ENCODE peak calls at places on chromosomes 2 and 18, in ten cellular contexts. B is endothelial cell of umbilical vein, Z is GM12878, F is fibroblast of lung, K is neuronal stem cell, L is IMR-90, J is GM23248, Q is MM.1S, D is mammary epithelial cell, Y is neural progenitor cell. A is an unnamed sample.
A peak's percentile ranks its signal among the peaks of the same experiment; 100 is the strongest.

GRCh38 chr18:45978084-45978483 is 11.0 kb upstream of the EPG5 start:
- DNase-seq in B (no peak), Z (no peak), F (no peak), K (no peak), L (no peak), J (no peak), Q (no peak), D (peak; percentile 55), Y (no peak), A (peak; percentile 82)

GRCh38 chr2:98478861-98479770 is 34.5 kb downstream of the INPP4A start:
- DNase-seq in B (no peak), Z (no peak), F (no peak), K (no peak), L (no peak), J (no peak), Q (peak; percentile 47), D (peak; percentile 74), Y (no peak), A (no peak)

GRCh38 chr18:48841381-48842258 is 109.1 kb downstream of the SMAD7 start:
- DNase-seq in B (peak; percentile 61), Z (no peak), F (peak; percentile 74), K (no peak), L (peak; percentile 57), J (peak; percentile 77), Q (no peak), D (no peak), Y (no peak), A (no peak)

GRCh38 chr2:46256563-46257142 is 40.6 kb upstream of the EPAS1 start:
- DNase-seq in B (peak; percentile 28), Z (no peak), F (no peak), K (no peak), L (no peak), J (no peak), Q (no peak), D (no peak), Y (no peak), A (no peak)

GRCh38 chr2:126885701-126886121 is 13.0 kb upstream of the TEX51 start:
- DNase-seq in B (no peak), Z (no peak), F (peak; percentile 72), K (no peak), L (peak; percentile 28), J (peak; percentile 37), Q (no peak), D (no peak), Y (no peak), A (peak; percentile 66)

GRCh38 chr18:45416168-45416567 is 199.1 kb upstream of the SLC14A2 start:
- DNase-seq in B (no peak), Z (no peak), F (no peak), K (no peak), L (no peak), J (no peak), Q (no peak), D (peak; percentile 32), Y (peak; percentile 16), A (no peak)

GRCh38 chr2:233080836-233081229 is 20.7 kb downstream of the INPP5D start:
- DNase-seq in B (no peak), Z (no peak), F (no peak), K (no peak), L (no peak), J (no peak), Q (no peak), D (no peak), Y (no peak), A (no peak)

GRCh38 chr2:173881466-173881865 is 83.7 kb downstream of the SP3 start:
- DNase-seq in B (peak; percentile 49), Z (no peak), F (peak; percentile 62), K (no peak), L (peak; percentile 7), J (no peak), Q (no peak), D (no peak), Y (no peak), A (no peak)

GRCh38 chr2:206004004-206004693 is 81.8 kb downstream of the INO80D start:
- DNase-seq in B (no peak), Z (no peak), F (no peak), K (peak; percentile 17), L (peak; percentile 18), J (no peak), Q (no peak), D (no peak), Y (peak; percentile 80), A (peak; percentile 91)

GRCh38 chr2:240467659-240468299 is 32.3 kb downstream of the GPC1 start:
- DNase-seq in B (no peak), Z (no peak), F (no peak), K (no peak), L (no peak), J (no peak), Q (no peak), D (no peak), Y (no peak), A (peak; percentile 58)

GRCh38 chr2:46841621-46842020 is 74.0 kb downstream of the MCFD2 start:
- DNase-seq in B (no peak), Z (no peak), F (no peak), K (no peak), L (no peak), J (no peak), Q (no peak), D (no peak), Y (no peak), A (no peak)

GRCh38 chr2:105404736-105405135 is 5.9 kb upstream of the FHL2 start:
- DNase-seq in B (peak; percentile 16), Z (no peak), F (no peak), K (no peak), L (no peak), J (peak; percentile 43), Q (no peak), D (no peak), Y (no peak), A (no peak)

GRCh38 chr2:74558284-74559230 is 4.0 kb downstream of the DOK1 start:
- DNase-seq in B (no peak), Z (no peak), F (no peak), K (no peak), L (no peak), J (peak; percentile 7), Q (no peak), D (no peak), Y (no peak), A (peak; percentile 39)

GRCh38 chr2:160039166-160039903 is 23.1 kb downstream of the PLA2R1 start:
- DNase-seq in B (peak; percentile 100), Z (no peak), F (peak; percentile 81), K (no peak), L (peak; percentile 45), J (no peak), Q (no peak), D (peak; percentile 26), Y (no peak), A (no peak)

GRCh38 chr2:112787294-112787693 is 3.0 kb upstream of the IL1A start:
- DNase-seq in B (peak; percentile 55), Z (no peak), F (no peak), K (no peak), L (no peak), J (no peak), Q (no peak), D (no peak), Y (no peak), A (no peak)

GRCh38 chr2:12428324-12428723 is 288.4 kb upstream of the TRIB2 start:
- DNase-seq in B (no peak), Z (no peak), F (peak; percentile 90), K (no peak), L (peak; percentile 53), J (no peak), Q (no peak), D (no peak), Y (peak; percentile 20), A (peak; percentile 77)

GRCh38 chr18:40293311-40293710 is 1661.7 kb upstream of the PIK3C3 start:
- DNase-seq in B (no peak), Z (no peak), F (peak; percentile 65), K (no peak), L (no peak), J (peak; percentile 22), Q (no peak), D (peak; percentile 0), Y (peak; percentile 44), A (no peak)

GRCh38 chr2:177553176-177553909 is 160.8 kb downstream of the AGPS start:
- DNase-seq in B (no peak), Z (no peak), F (no peak), K (no peak), L (peak; percentile 28), J (peak; percentile 76), Q (no peak), D (peak; percentile 58), Y (no peak), A (no peak)

GRCh38 chr2:20563251-20563650 is 87.6 kb downstream of the HS1BP3 start:
- DNase-seq in B (no peak), Z (no peak), F (no peak), K (no peak), L (no peak), J (no peak), Q (no peak), D (no peak), Y (no peak), A (no peak)
- H3K4me1 ChIP-seq in B (peaks cover 26% of the 10 kb centered on the region), Z (peaks cover 8% of the 10 kb centered on the region), F (peaks cover 26% of the 10 kb centered on the region), K (peaks cover 37% of the 10 kb centered on the region), L (peaks cover 22% of the 10 kb centered on the region), J (peaks cover 23% of the 10 kb centered on the region), Q (peaks cover 14% of the 10 kb centered on the region), D (peaks cover 25% of the 10 kb centered on the region), Y (peaks cover 16% of the 10 kb centered on the region), A (no peaks in the 10 kb centered on the region)

GRCh38 chr18:1604751-1605150 is 700.1 kb downstream of the ADCYAP1 start:
- DNase-seq in B (no peak), Z (no peak), F (no peak), K (no peak), L (no peak), J (no peak), Q (no peak), D (no peak), Y (no peak), A (no peak)
- H3K36me3 ChIP-seq in B (no peaks in the 10 kb centered on the region), Z (no peaks in the 10 kb centered on the region), F (no peaks in the 10 kb centered on the region), K (no peaks in the 10 kb centered on the region), L (no peaks in the 10 kb centered on the region), J (no peaks in the 10 kb centered on the region), Q (no peaks in the 10 kb centered on the region), D (no peaks in the 10 kb centered on the region), Y (no peaks in the 10 kb centered on the region), A (no peaks in the 10 kb centered on the region)

GRCh38 chr2:215771241-215771640 is 242.1 kb downstream of the MREG start:
- DNase-seq in B (no peak), Z (no peak), F (peak; percentile 41), K (no peak), L (peak; percentile 53), J (no peak), Q (no peak), D (no peak), Y (no peak), A (no peak)
- H3K9ac ChIP-seq in B (no peak overlapping the region), Z (no peak overlapping the region), F (no peak overlapping the region), K (no peak overlapping the region), L (no peak overlapping the region), J (peak overlapping the region; percentile 88), Q (no peak overlapping the region), D (no peak overlapping the region), Y (no peak overlapping the region), A (peak overlapping the region; percentile 19)

GRCh38 chr2:210460863-210461227 is 15.7 kb downstream of the LANCL1 start:
- DNase-seq in B (no peak), Z (no peak), F (no peak), K (no peak), L (no peak), J (no peak), Q (no peak), D (no peak), Y (no peak), A (no peak)
- H3K4me1 ChIP-seq in B (no peaks in the 10 kb centered on the region), Z (peaks cover 14% of the 10 kb centered on the region), F (no peaks in the 10 kb centered on the region), K (no peaks in the 10 kb centered on the region), L (no peaks in the 10 kb centered on the region), J (peaks cover 8% of the 10 kb centered on the region), Q (no peaks in the 10 kb centered on the region), D (no peaks in the 10 kb centered on the region), Y (no peaks in the 10 kb centered on the region), A (peaks cover 12% of the 10 kb centered on the region)

A was measured in endodermal cell.